ENCODE peak calls at places on chromosomes 13 and 19, in ten cellular contexts. One of them, this sample, is unnamed.

GRCh38 chr19:664913-665443 is 2.0 kb upstream of the RNF126 start:
- DNase-seq in heart right ventricle: peak; percentile 86
- DNase-seq in upper lobe of left lung: peak; percentile 85
- DNase-seq in A673: peak; percentile 92
- DNase-seq in ovary: peak; percentile 85
- DNase-seq in pancreas: peak; percentile 74
- DNase-seq in thyroid gland: peak; percentile 78
- DNase-seq in lower lobe of right lung: peak; percentile 86
- DNase-seq in K562: peak; percentile 75
- DNase-seq in left ventricle myocardium inferior: peak; percentile 82
- DNase-seq in this sample: peak; percentile 75

GRCh38 chr19:46723023-46723461 is 6.1 kb upstream of the PRKD2 start:
- DNase-seq in K562: no peak
- DNase-seq in ovary: no peak
- DNase-seq in pancreas: no peak
- DNase-seq in A673: no peak
- DNase-seq in lower lobe of right lung: no peak
- DNase-seq in heart right ventricle: no peak
- DNase-seq in left ventricle myocardium inferior: no peak
- DNase-seq in upper lobe of left lung: no peak
- DNase-seq in thyroid gland: no peak
- DNase-seq in this sample: no peak

GRCh38 chr19:23415561-23416191 is 20.4 kb upstream of the ZNF91 start:
- DNase-seq in K562: no peak
- DNase-seq in ovary: no peak
- DNase-seq in lower lobe of right lung: no peak
- DNase-seq in pancreas: no peak
- DNase-seq in upper lobe of left lung: peak; percentile 42
- DNase-seq in left ventricle myocardium inferior: peak; percentile 46
- DNase-seq in heart right ventricle: peak; percentile 31
- DNase-seq in A673: no peak
- DNase-seq in thyroid gland: peak; percentile 35
- DNase-seq in this sample: no peak

GRCh38 chr19:5700455-5701092 is 10.5 kb downstream of the RPL36 start:
- DNase-seq in thyroid gland: no peak
- DNase-seq in heart right ventricle: no peak
- DNase-seq in A673: no peak
- DNase-seq in K562: no peak
- DNase-seq in pancreas: no peak
- DNase-seq in left ventricle myocardium inferior: no peak
- DNase-seq in ovary: no peak
- DNase-seq in upper lobe of left lung: no peak
- DNase-seq in lower lobe of right lung: no peak
- DNase-seq in this sample: no peak

GRCh38 chr13:37621811-37622361 is 23.3 kb upstream of the POSTN start:
- DNase-seq in ovary: no peak
- DNase-seq in K562: no peak
- DNase-seq in upper lobe of left lung: no peak
- DNase-seq in heart right ventricle: no peak
- DNase-seq in pancreas: no peak
- DNase-seq in left ventricle myocardium inferior: no peak
- DNase-seq in lower lobe of right lung: no peak
- DNase-seq in thyroid gland: no peak
- DNase-seq in A673: no peak
- DNase-seq in this sample: no peak

GRCh38 chr19:2578911-2579677 is 103.2 kb downstream of the GADD45B start:
- DNase-seq in lower lobe of right lung: peak; percentile 91
- DNase-seq in ovary: peak; percentile 91
- DNase-seq in pancreas: peak; percentile 85
- DNase-seq in K562: peak; percentile 67
- DNase-seq in left ventricle myocardium inferior: peak; percentile 90
- DNase-seq in thyroid gland: peak; percentile 96
- DNase-seq in heart right ventricle: peak; percentile 92
- DNase-seq in A673: peak; percentile 87
- DNase-seq in upper lobe of left lung: peak; percentile 95
- DNase-seq in this sample: peak; percentile 76

GRCh38 chr13:97640236-97640635 is 206.3 kb downstream of the RAP2A start:
- DNase-seq in left ventricle myocardium inferior: no peak
- DNase-seq in K562: no peak
- DNase-seq in upper lobe of left lung: no peak
- DNase-seq in heart right ventricle: no peak
- DNase-seq in thyroid gland: no peak
- DNase-seq in pancreas: no peak
- DNase-seq in A673: peak; percentile 24
- DNase-seq in ovary: no peak
- DNase-seq in lower lobe of right lung: no peak
- DNase-seq in this sample: no peak

GRCh38 chr13:101490400-101491015 is 38.0 kb downstream of the ITGBL1 start:
- DNase-seq in K562: no peak
- DNase-seq in thyroid gland: no peak
- DNase-seq in ovary: no peak
- DNase-seq in pancreas: no peak
- DNase-seq in lower lobe of right lung: no peak
- DNase-seq in A673: peak; percentile 82
- DNase-seq in upper lobe of left lung: no peak
- DNase-seq in heart right ventricle: no peak
- DNase-seq in left ventricle myocardium inferior: no peak
- DNase-seq in this sample: no peak

GRCh38 chr13:92225861-92226260 is 827.4 kb downstream of the GPC5 start:
- DNase-seq in lower lobe of right lung: no peak
- DNase-seq in upper lobe of left lung: no peak
- DNase-seq in K562: no peak
- DNase-seq in pancreas: no peak
- DNase-seq in left ventricle myocardium inferior: no peak
- DNase-seq in ovary: no peak
- DNase-seq in A673: no peak
- DNase-seq in heart right ventricle: no peak
- DNase-seq in thyroid gland: no peak
- DNase-seq in this sample: no peak

GRCh38 chr13:45417790-45418534 is at the start of gene SLC25A30:
- DNase-seq in ovary: peak; percentile 94
- DNase-seq in lower lobe of right lung: peak; percentile 97
- DNase-seq in K562: peak; percentile 78
- DNase-seq in heart right ventricle: peak; percentile 96
- DNase-seq in pancreas: peak; percentile 97
- DNase-seq in A673: peak; percentile 98
- DNase-seq in left ventricle myocardium inferior: peak; percentile 97
- DNase-seq in upper lobe of left lung: peak; percentile 98
- DNase-seq in thyroid gland: peak; percentile 98
- DNase-seq in this sample: peak; percentile 90

GRCh38 chr13:36531746-36532486 is 99.6 kb downstream of the CCNA1 start:
- DNase-seq in A673: peak; percentile 65
- DNase-seq in heart right ventricle: no peak
- DNase-seq in ovary: no peak
- DNase-seq in pancreas: no peak
- DNase-seq in left ventricle myocardium inferior: no peak
- DNase-seq in thyroid gland: peak; percentile 28
- DNase-seq in upper lobe of left lung: peak; percentile 38
- DNase-seq in K562: no peak
- DNase-seq in lower lobe of right lung: no peak
- DNase-seq in this sample: no peak

DNA sequence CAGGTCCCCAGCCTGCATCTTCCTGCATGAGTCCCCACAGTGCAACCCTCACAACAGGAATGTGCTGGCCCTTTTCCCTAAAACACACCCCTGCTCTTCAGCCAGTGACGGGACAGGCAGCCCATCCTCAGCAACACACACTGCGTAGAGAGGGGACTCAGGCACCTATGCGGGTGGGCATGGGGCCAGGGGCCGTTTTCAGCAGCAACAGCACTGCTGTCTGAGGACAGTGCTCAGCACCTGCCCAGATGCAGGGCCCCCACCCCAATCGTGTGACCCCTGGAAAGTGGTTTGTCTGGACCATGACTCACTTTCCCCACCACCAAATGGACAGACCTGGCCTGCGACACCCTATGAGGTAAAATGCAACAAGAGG is 28.0 kb upstream of the ISYNA1 start:
- DNase-seq in left ventricle myocardium inferior: no peak
- DNase-seq in thyroid gland: no peak
- DNase-seq in A673: no peak
- DNase-seq in lower lobe of right lung: no peak
- DNase-seq in heart right ventricle: no peak
- DNase-seq in K562: no peak
- DNase-seq in upper lobe of left lung: no peak
- DNase-seq in ovary: no peak
- DNase-seq in pancreas: no peak
- DNase-seq in this sample: no peak
- H3K27ac ChIP-seq in left ventricle myocardium inferior: peak overlapping the region; percentile 90
- H3K27ac ChIP-seq in thyroid gland: peak overlapping the region; percentile 77
- H3K27ac ChIP-seq in A673: no peak overlapping the region
- H3K27ac ChIP-seq in lower lobe of right lung: peak overlapping the region; percentile 83
- H3K27ac ChIP-seq in heart right ventricle: peak overlapping the region; percentile 78
- H3K27ac ChIP-seq in K562: no peak overlapping the region
- H3K27ac ChIP-seq in upper lobe of left lung: peak overlapping the region; percentile 61
- H3K27ac ChIP-seq in ovary: no peak overlapping the region
- H3K27ac ChIP-seq in pancreas: no peak overlapping the region
- H3K27ac ChIP-seq in this sample: no peak overlapping the region

GRCh38 chr19:12953456-12954149 is 3.4 kb downstream of the GADD45GIP1 start:
- DNase-seq in heart right ventricle: no peak
- DNase-seq in pancreas: no peak
- DNase-seq in lower lobe of right lung: no peak
- DNase-seq in thyroid gland: no peak
- DNase-seq in upper lobe of left lung: no peak
- DNase-seq in left ventricle myocardium inferior: no peak
- DNase-seq in A673: no peak
- DNase-seq in K562: no peak
- DNase-seq in ovary: no peak
- DNase-seq in this sample: no peak

GRCh38 chr19:12954150-12954962 is 2.7 kb downstream of the GADD45GIP1 start:
- DNase-seq in thyroid gland: no peak
- DNase-seq in pancreas: no peak
- DNase-seq in left ventricle myocardium inferior: no peak
- DNase-seq in upper lobe of left lung: no peak
- DNase-seq in lower lobe of right lung: no peak
- DNase-seq in ovary: no peak
- DNase-seq in A673: no peak
- DNase-seq in K562: no peak
- DNase-seq in heart right ventricle: no peak
- DNase-seq in this sample: no peak

GRCh38 chr19:12959482-12959881 is 2.5 kb upstream of the GADD45GIP1 start:
- DNase-seq in thyroid gland: no peak
- DNase-seq in upper lobe of left lung: no peak
- DNase-seq in ovary: no peak
- DNase-seq in heart right ventricle: no peak
- DNase-seq in pancreas: no peak
- DNase-seq in K562: no peak
- DNase-seq in A673: no peak
- DNase-seq in lower lobe of right lung: no peak
- DNase-seq in left ventricle myocardium inferior: no peak
- DNase-seq in this sample: no peak

GRCh38 chr19:12955996-12956395 is 1.0 kb downstream of the GADD45GIP1 start:
- DNase-seq in thyroid gland: no peak
- DNase-seq in ovary: no peak
- DNase-seq in upper lobe of left lung: no peak
- DNase-seq in A673: no peak
- DNase-seq in pancreas: no peak
- DNase-seq in left ventricle myocardium inferior: no peak
- DNase-seq in K562: no peak
- DNase-seq in heart right ventricle: no peak
- DNase-seq in lower lobe of right lung: no peak
- DNase-seq in this sample: no peak

GRCh38 chr19:12956446-12957388 is at the start of gene GADD45GIP1:
- DNase-seq in left ventricle myocardium inferior: peak; percentile 83
- DNase-seq in pancreas: peak; percentile 73
- DNase-seq in upper lobe of left lung: peak; percentile 86
- DNase-seq in ovary: peak; percentile 72
- DNase-seq in heart right ventricle: peak; percentile 84
- DNase-seq in lower lobe of right lung: peak; percentile 89
- DNase-seq in K562: peak; percentile 84
- DNase-seq in A673: peak; percentile 93
- DNase-seq in thyroid gland: peak; percentile 80
- DNase-seq in this sample: peak; percentile 78
- TF ChIP-seq CTCF in left ventricle myocardium inferior: no peak
- TF ChIP-seq CTCF in pancreas: no peak
- TF ChIP-seq CTCF in upper lobe of left lung: no peak
- TF ChIP-seq CTCF in ovary: no peak
- TF ChIP-seq CTCF in heart right ventricle: no peak
- TF ChIP-seq CTCF in lower lobe of right lung: no peak
- TF ChIP-seq CTCF in K562: no peak
- TF ChIP-seq CTCF in A673: no peak
- TF ChIP-seq CTCF in thyroid gland: no peak
- TF ChIP-seq CTCF in this sample: no peak

GRCh38 chr19:36508325-36508724 is 19.0 kb upstream of the ZNF566 start:
- DNase-seq in upper lobe of left lung: no peak
- DNase-seq in K562: no peak
- DNase-seq in thyroid gland: no peak
- DNase-seq in pancreas: no peak
- DNase-seq in lower lobe of right lung: no peak
- DNase-seq in A673: no peak
- DNase-seq in heart right ventricle: no peak
- DNase-seq in left ventricle myocardium inferior: no peak
- DNase-seq in ovary: no peak
- DNase-seq in this sample: no peak

GRCh38 chr19:36514012-36514612 is 14.0 kb downstream of the ZNF260 start:
- DNase-seq in thyroid gland: no peak
- DNase-seq in pancreas: no peak
- DNase-seq in K562: no peak
- DNase-seq in ovary: no peak
- DNase-seq in upper lobe of left lung: no peak
- DNase-seq in A673: no peak
- DNase-seq in heart right ventricle: no peak
- DNase-seq in lower lobe of right lung: no peak
- DNase-seq in left ventricle myocardium inferior: no peak
- DNase-seq in this sample: no peak
- H3K9me3 ChIP-seq in thyroid gland: no peaks in the 10 kb centered on the region
- H3K9me3 ChIP-seq in pancreas: no peaks in the 10 kb centered on the region
- H3K9me3 ChIP-seq in K562: peaks cover 9% of the 10 kb centered on the region
- H3K9me3 ChIP-seq in ovary: peaks cover 50% of the 10 kb centered on the region
- H3K9me3 ChIP-seq in upper lobe of left lung: peaks cover 97% of the 10 kb centered on the region
- H3K9me3 ChIP-seq in A673: peaks cover 95% of the 10 kb centered on the region
- H3K9me3 ChIP-seq in heart right ventricle: peaks cover 10% of the 10 kb centered on the region
- H3K9me3 ChIP-seq in lower lobe of right lung: peaks cover 100% of the 10 kb centered on the region
- H3K9me3 ChIP-seq in left ventricle myocardium inferior: peaks cover 100% of the 10 kb centered on the region
- H3K9me3 ChIP-seq in this sample: peaks cover 97% of the 10 kb centered on the region

DNA sequence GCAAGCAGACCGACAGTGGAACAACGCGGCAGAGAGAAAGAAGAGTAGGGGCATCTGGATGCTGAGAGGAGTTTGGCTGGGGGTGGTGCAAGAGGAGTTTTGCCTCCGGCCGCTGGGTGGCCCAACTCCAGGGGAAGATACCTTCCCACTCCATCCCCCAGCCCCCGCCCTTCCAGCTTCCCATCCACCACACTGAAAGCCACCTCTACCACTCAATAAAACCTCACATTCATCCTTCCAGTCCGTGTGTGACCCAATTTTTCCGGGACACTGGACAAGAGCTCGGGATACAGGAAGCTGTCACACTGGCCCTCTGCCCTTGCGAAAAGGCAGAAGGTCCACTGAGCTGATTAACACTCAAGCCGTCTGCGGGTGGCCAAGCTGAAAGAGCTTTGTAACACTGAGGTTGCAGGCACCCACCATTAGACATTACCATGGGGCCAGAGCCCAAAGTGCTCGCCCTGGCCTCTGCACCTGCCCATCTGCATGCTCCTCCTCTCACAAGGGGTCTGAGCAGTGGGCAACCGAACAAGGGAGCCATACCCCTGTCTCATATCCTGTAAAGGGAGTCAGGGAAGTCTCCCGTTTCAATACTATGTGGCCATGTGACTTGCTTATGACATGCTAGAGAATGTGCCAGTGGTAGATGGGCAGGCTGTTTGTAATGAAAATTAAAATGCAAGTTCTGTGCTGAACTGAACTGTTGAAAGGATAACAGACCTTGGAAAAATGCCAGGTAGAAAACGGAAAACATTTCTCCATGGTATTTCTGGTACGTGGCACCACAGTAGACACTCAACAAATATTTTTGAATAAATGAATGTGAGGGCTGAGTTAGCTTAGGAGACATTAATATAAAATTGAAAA is 205.1 kb upstream of the STARD13 start:
- DNase-seq in A673: peak; percentile 79
- DNase-seq in ovary: peak; percentile 27
- DNase-seq in K562: peak; percentile 5
- DNase-seq in thyroid gland: peak; percentile 12
- DNase-seq in upper lobe of left lung: no peak
- DNase-seq in left ventricle myocardium inferior: no peak
- DNase-seq in lower lobe of right lung: no peak
- DNase-seq in pancreas: no peak
- DNase-seq in heart right ventricle: no peak
- DNase-seq in this sample: no peak
- H3K27ac ChIP-seq in A673: peak overlapping the region; percentile 79
- H3K27ac ChIP-seq in ovary: no peak overlapping the region
- H3K27ac ChIP-seq in K562: no peak overlapping the region
- H3K27ac ChIP-seq in thyroid gland: no peak overlapping the region
- H3K27ac ChIP-seq in upper lobe of left lung: no peak overlapping the region
- H3K27ac ChIP-seq in left ventricle myocardium inferior: no peak overlapping the region
- H3K27ac ChIP-seq in lower lobe of right lung: no peak overlapping the region
- H3K27ac ChIP-seq in pancreas: no peak overlapping the region
- H3K27ac ChIP-seq in heart right ventricle: no peak overlapping the region
- H3K27ac ChIP-seq in this sample: no peak overlapping the region

This sample was measured in CD4-positive, alpha-beta T cell.